ENCODE peak calls at places on chromosomes 6 and 20, in four cellular contexts. C is H9, X is endothelial cell of umbilical vein, Y is GM12878. F is an unnamed sample.

GRCh38 chr20:50470249-50470858 is 39.8 kb upstream of the PTPN1 start:
- DNase-seq in C (no peak), X (peak; percentile 64), Y (no peak), F (no peak)

GRCh38 chr20:10927011-10927583 is 253.3 kb upstream of the JAG1 start:
- DNase-seq in C (no peak), Y (no peak), X (no peak), F (no peak)

GRCh38 chr6:134363323-134364039 is 45.6 kb upstream of the SGK1 start:
- DNase-seq in Y (no peak), X (peak; percentile 17), C (no peak), F (peak; percentile 81)

GRCh38 chr20:28562510-28562898 is 2695.0 kb upstream of the DEFB115 start:
- DNase-seq in C (no peak), Y (no peak), X (no peak), F (peak; percentile 79)

GRCh38 chr20:33871362-33871761 is 60.2 kb downstream of the CHMP4B start:
- DNase-seq in Y (no peak), X (no peak), C (no peak), F (no peak)

GRCh38 chr6:55943329-55943728 is 67.9 kb upstream of the BMP5 start:
- DNase-seq in Y (no peak), C (no peak), X (no peak), F (peak; percentile 62)

GRCh38 chr20:380763-381580 is 412 bp downstream of the TRIB3 start:
- DNase-seq in Y (no peak), C (peak; percentile 78), X (peak; percentile 36), F (no peak)

GRCh38 chr6:1726341-1726763 is 116.6 kb downstream of the FOXC1 start:
- DNase-seq in Y (no peak), X (no peak), C (no peak), F (no peak)

GRCh38 chr6:144416773-144417172 is 131.6 kb downstream of the UTRN start:
- DNase-seq in X (no peak), C (no peak), Y (no peak), F (no peak)

GRCh38 chr20:17661121-17661744 is 20.8 kb downstream of the RRBP1 start:
- DNase-seq in C (no peak), X (no peak), Y (no peak), F (no peak)

GRCh38 chr20:17662333-17663039 is 19.6 kb downstream of the RRBP1 start:
- DNase-seq in C (no peak), Y (no peak), X (no peak), F (peak; percentile 57)

GRCh38 chr20:17659801-17660200 is 22.2 kb downstream of the RRBP1 start:
- DNase-seq in Y (no peak), X (no peak), C (no peak), F (no peak)

GRCh38 chr20:17658648-17658993 is 23.4 kb downstream of the RRBP1 start:
- DNase-seq in Y (no peak), C (no peak), X (no peak), F (no peak)

GRCh38 chr20:17660667-17661066 is 21.4 kb downstream of the RRBP1 start:
- DNase-seq in X (no peak), Y (no peak), C (no peak), F (no peak)
- H3K27ac ChIP-seq in X (no peak overlapping the region), Y (no peak overlapping the region), C (no peak overlapping the region), F (no peak overlapping the region)

DNA sequence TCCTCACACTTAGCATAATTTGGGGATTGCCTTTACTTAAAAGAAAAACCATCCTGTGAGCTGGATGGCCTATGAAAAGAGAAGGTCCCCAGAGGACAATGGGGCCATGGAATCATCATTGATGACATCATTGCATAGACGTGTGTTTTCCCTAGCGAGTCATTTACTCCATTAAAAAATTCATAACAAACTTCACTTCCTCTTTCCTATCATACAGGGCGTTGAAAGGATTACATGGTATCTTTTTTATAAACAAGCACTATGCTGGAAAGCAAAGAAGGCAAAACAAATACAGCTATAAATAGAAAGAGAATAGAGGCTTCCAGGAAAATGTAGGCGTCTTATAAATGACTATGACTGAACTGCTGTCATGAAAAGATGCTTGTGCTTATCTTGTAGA is 11.3 kb upstream of the COL12A1 start:
- DNase-seq in C (no peak), Y (no peak), X (peak; percentile 71), F (peak; percentile 54)
- H3K9ac ChIP-seq in C (no peak overlapping the region), Y (no peak overlapping the region), X (no peak overlapping the region), F (no peak overlapping the region)

DNA sequence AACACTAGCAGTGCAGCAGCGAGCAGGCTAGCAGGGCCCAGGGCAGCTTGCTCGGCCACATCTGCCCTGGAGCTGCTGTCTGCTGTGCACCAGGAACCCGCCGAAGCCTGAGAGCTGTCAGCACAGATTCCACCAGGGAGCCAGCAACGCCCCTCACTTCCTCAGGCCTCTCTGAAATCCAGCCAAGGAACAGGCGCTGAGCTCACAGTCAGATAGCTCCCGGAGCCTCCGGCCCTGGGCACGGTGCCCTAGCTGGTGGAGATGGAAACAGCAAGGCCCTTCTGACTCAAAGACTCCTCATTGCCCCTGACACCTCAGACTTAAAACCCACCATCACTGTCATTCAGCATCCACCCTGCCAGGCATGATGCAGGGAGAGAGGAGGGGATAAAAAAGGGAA is 839.4 kb downstream of the MAFB start:
- DNase-seq in X (peak; percentile 77), Y (no peak), C (no peak), F (peak; percentile 93)
- H3K27ac ChIP-seq in X (no peak overlapping the region), Y (no peak overlapping the region), C (no peak overlapping the region), F (peak overlapping the region; percentile 18)

DNA sequence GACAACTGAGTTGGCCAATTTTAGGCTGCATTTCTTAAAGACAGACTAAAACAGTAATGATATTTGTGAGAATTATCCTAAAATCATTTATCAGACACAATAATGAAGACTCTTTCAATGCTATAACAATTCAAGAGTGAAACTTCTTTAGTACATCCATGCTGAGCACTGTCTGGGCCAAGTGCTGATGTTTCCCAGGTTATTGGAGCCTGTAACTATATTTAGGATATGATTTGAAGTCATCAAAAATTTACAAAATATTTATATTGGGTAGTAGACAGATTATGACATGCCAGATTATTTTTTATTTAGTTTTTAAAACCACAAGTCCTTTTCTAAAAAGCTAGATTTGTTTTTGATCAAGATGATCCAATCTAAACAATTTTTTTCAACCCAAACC is 45.1 kb downstream of the FHL5 start:
- DNase-seq in C (no peak), Y (no peak), X (no peak), F (no peak)
- H3K9ac ChIP-seq in C (no peak overlapping the region), Y (no peak overlapping the region), X (no peak overlapping the region), F (no peak overlapping the region)

GRCh38 chr6:118710616-118711015 is 59.2 kb upstream of the CEP85L start:
- DNase-seq in C (no peak), Y (no peak), X (no peak), F (no peak)

GRCh38 chr6:118709859-118710350 is 58.5 kb upstream of the CEP85L start:
- DNase-seq in Y (peak; percentile 85), X (no peak), C (no peak), F (peak; percentile 93)

GRCh38 chr6:118708055-118708454 is 56.7 kb upstream of the CEP85L start:
- DNase-seq in Y (no peak), C (no peak), X (peak; percentile 29), F (peak; percentile 62)

GRCh38 chr6:118706702-118707101 is 55.3 kb upstream of the CEP85L start:
- DNase-seq in X (no peak), Y (no peak), C (no peak), F (peak; percentile 57)

DNA sequence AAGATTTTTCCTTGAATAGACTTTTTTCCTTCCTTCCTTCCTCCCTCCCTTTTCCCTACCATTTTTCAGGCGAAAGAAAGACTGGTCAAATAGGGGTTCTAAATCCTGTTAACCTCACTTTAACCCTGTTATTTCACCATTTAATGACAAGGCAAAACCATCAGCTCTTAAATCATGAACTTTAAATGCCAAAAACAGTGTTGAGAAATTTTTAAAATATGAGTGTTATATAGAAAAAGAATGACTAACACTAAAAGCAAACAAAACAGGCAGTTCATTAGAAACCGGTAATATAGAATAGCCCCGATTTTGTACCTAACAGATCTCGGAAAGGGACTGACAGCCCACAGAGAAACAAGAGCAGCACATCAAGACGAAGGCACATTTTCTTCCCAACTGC is 57.3 kb upstream of the CEP85L start:
- DNase-seq in C (no peak), Y (no peak), X (no peak), F (peak; percentile 61)
- H3K27ac ChIP-seq in C (no peak overlapping the region), Y (peak overlapping the region; percentile 84), X (peak overlapping the region; percentile 93), F (peak overlapping the region; percentile 89)

GRCh38 chr6:80143312-80143960 is 37.0 kb downstream of the BCKDHB start:
- DNase-seq in X (peak; percentile 76), Y (no peak), C (no peak), F (peak; percentile 83)
- H3K9ac ChIP-seq in X (no peak overlapping the region), Y (no peak overlapping the region), C (no peak overlapping the region), F (peak overlapping the region; percentile 13)

F was measured in astrocyte.